ENCODE peak calls at places on chromosomes 13 and 19, in four cellular contexts. S, V, X and O are unnamed samples.

GRCh38 chr19:34310494-34310981 is 54.5 kb upstream of the GPI start:
- DNase-seq in X (no peak), S (no peak), V (no peak), O (no peak)

GRCh38 chr13:42363941-42364612 is 92.1 kb downstream of the AKAP11 start:
- DNase-seq in V (no peak), X (no peak), S (no peak), O (no peak)

GRCh38 chr19:29681422-29682235 is 16.4 kb downstream of the PLEKHF1 start:
- DNase-seq in V (no peak), S (no peak), X (no peak), O (no peak)

GRCh38 chr19:16714702-16715294 is 4.8 kb upstream of the NWD1 start:
- DNase-seq in X (peak; percentile 20), V (peak; percentile 78), S (peak; percentile 24), O (peak; percentile 79)

GRCh38 chr19:40407714-40408600 is 5.2 kb downstream of the PRX start:
- DNase-seq in X (no peak), S (no peak), V (peak; percentile 61), O (no peak)

GRCh38 chr19:58409010-58409790 is 751 bp downstream of the ZNF584 start:
- DNase-seq in X (no peak), V (no peak), S (no peak), O (no peak)

GRCh38 chr19:49441210-49441959 is at the start of gene SLC17A7:
- DNase-seq in X (no peak), V (peak; percentile 88), S (no peak), O (peak; percentile 84)

GRCh38 chr13:40048551-40048950 is 393.1 kb downstream of the COG6 start:
- DNase-seq in V (no peak), X (no peak), S (no peak), O (no peak)

GRCh38 chr13:112455476-112456059 is 79.4 kb downstream of the SPACA7 start:
- DNase-seq in X (no peak), S (no peak), V (no peak), O (no peak)

GRCh38 chr13:77584111-77584510 is 48.6 kb downstream of the SCEL start:
- DNase-seq in X (no peak), S (no peak), V (no peak), O (no peak)

GRCh38 chr13:25922373-25922772 is 129.4 kb downstream of the SHISA2 start:
- DNase-seq in V (no peak), X (no peak), S (no peak), O (no peak)

GRCh38 chr13:113354831-113355610 is 8.9 kb downstream of the GRTP1 start:
- DNase-seq in V (no peak), X (no peak), S (no peak), O (no peak)

GRCh38 chr13:60691268-60691667 is 294.2 kb downstream of the TDRD3 start:
- DNase-seq in X (no peak), V (no peak), S (no peak), O (no peak)

GRCh38 chr13:80211573-80211972 is 129.4 kb downstream of the SPRY2 start:
- DNase-seq in S (no peak), V (no peak), X (no peak), O (no peak)

GRCh38 chr13:72808917-72809500 is 27.1 kb downstream of the PIBF1 start:
- DNase-seq in X (no peak), V (peak; percentile 9), S (peak; percentile 9), O (peak; percentile 31)

GRCh38 chr13:66634384-66634783 is 595.8 kb downstream of the PCDH9 start:
- DNase-seq in S (no peak), V (no peak), X (no peak), O (no peak)

GRCh38 chr13:113408562-113408961 is 44.6 kb upstream of the GRTP1 start:
- DNase-seq in S (no peak), V (no peak), X (no peak), O (no peak)

GRCh38 chr19:2475018-2475701 is 767 bp upstream of the GADD45B start:
- DNase-seq in V (peak; percentile 63), S (no peak), X (no peak), O (peak; percentile 43)

GRCh38 chr13:31433756-31434155 is 234.0 kb downstream of the B3GLCT start:
- DNase-seq in S (no peak), X (no peak), V (no peak), O (no peak)

GRCh38 chr13:32205426-32206096 is 109.6 kb downstream of the ZAR1L start:
- DNase-seq in S (no peak), V (no peak), X (no peak), O (no peak)

GRCh38 chr13:21738636-21739035 is 67.8 kb downstream of the FGF9 start:
- DNase-seq in S (no peak), X (no peak), V (no peak), O (no peak)

GRCh38 chr19:18443831-18444230 is 5.9 kb upstream of the ISYNA1 start:
- DNase-seq in V (no peak), S (no peak), X (no peak), O (no peak)

GRCh38 chr13:99979453-99980200 is 2.0 kb upstream of the ZIC2 start:
- DNase-seq in X (no peak), V (no peak), S (no peak), O (no peak)

GRCh38 chr19:34806976-34807860 is 34.2 kb upstream of the ZNF599 start:
- DNase-seq in X (no peak), V (no peak), S (no peak), O (no peak)

GRCh38 chr19:7292950-7293794 is 1.0 kb downstream of the INSR start:
- DNase-seq in V (peak; percentile 17), S (peak; percentile 21), X (no peak), O (no peak)

GRCh38 chr19:13427273-13428051 is 78.8 kb downstream of the CACNA1A start:
- DNase-seq in X (no peak), S (no peak), V (no peak), O (no peak)

GRCh38 chr13:56335775-56336174 is 804.9 kb upstream of the PRR20A start:
- DNase-seq in X (no peak), V (no peak), S (no peak), O (no peak)

GRCh38 chr13:74070065-74070464 is 64.1 kb downstream of the KLF12 start:
- DNase-seq in V (no peak), X (peak; percentile 8), S (no peak), O (no peak)

GRCh38 chr13:77599351-77599750 is 63.8 kb downstream of the SCEL start:
- DNase-seq in X (no peak), V (no peak), S (no peak), O (no peak)

GRCh38 chr13:35923347-35923746 is 207.8 kb downstream of the DCLK1 start:
- DNase-seq in V (no peak), X (no peak), S (no peak), O (no peak)

GRCh38 chr13:25819856-25820530 is 231.8 kb downstream of the SHISA2 start:
- DNase-seq in V (no peak), X (no peak), S (no peak), O (no peak)

GRCh38 chr19:10988921-10989320 is 28.1 kb downstream of the SMARCA4 start:
- DNase-seq in S (no peak), V (peak; percentile 9), X (no peak), O (no peak)

GRCh38 chr19:53432088-53432661 is 391 bp downstream of the ZNF761 start:
- DNase-seq in X (no peak), S (no peak), V (peak; percentile 40), O (peak; percentile 15)

GRCh38 chr19:55227241-55228014 is 1.1 kb downstream of the TMEM86B start:
- DNase-seq in S (no peak), V (no peak), X (no peak), O (no peak)

GRCh38 chr19:55228015-55228391 is 560 bp downstream of the TMEM86B start:
- DNase-seq in X (no peak), S (no peak), V (no peak), O (no peak)

GRCh38 chr19:55225415-55225958 is 3.1 kb downstream of the TMEM86B start:
- DNase-seq in X (no peak), V (no peak), S (no peak), O (no peak)

GRCh38 chr19:55226273-55226672 is 2.3 kb downstream of the TMEM86B start:
- DNase-seq in V (no peak), S (no peak), X (no peak), O (no peak)

GRCh38 chr19:55226788-55227187 is 1.8 kb downstream of the TMEM86B start:
- DNase-seq in V (no peak), S (no peak), X (no peak), O (no peak)
- TF ChIP-seq BHLHE40 in V (no peak), S (no peak), X (no peak), O (no peak)

GRCh38 chr19:50535672-50536071 is 22.0 kb upstream of the ASPDH start:
- DNase-seq in V (no peak), X (no peak), S (no peak), O (no peak)
- TF ChIP-seq FOXK2 in V (no peak), X (no peak), S (no peak), O (no peak)

GRCh38 chr13:97117388-97117910 is 104.7 kb upstream of the MBNL2 start:
- DNase-seq in S (no peak), X (no peak), V (no peak), O (no peak)

GRCh38 chr13:97116754-97117153 is 105.4 kb upstream of the MBNL2 start:
- DNase-seq in V (no peak), S (no peak), X (no peak), O (no peak)

GRCh38 chr13:97113231-97114001 is 108.7 kb upstream of the MBNL2 start:
- DNase-seq in X (no peak), V (no peak), S (no peak), O (no peak)

GRCh38 chr13:97112451-97113152 is 109.5 kb upstream of the MBNL2 start:
- DNase-seq in X (no peak), S (no peak), V (no peak), O (no peak)

GRCh38 chr13:97114696-97115095 is 107.4 kb upstream of the MBNL2 start:
- DNase-seq in S (no peak), V (no peak), X (no peak), O (no peak)
- TF ChIP-seq BHLHE40 in S (no peak), V (no peak), X (no peak), O (no peak)

DNA sequence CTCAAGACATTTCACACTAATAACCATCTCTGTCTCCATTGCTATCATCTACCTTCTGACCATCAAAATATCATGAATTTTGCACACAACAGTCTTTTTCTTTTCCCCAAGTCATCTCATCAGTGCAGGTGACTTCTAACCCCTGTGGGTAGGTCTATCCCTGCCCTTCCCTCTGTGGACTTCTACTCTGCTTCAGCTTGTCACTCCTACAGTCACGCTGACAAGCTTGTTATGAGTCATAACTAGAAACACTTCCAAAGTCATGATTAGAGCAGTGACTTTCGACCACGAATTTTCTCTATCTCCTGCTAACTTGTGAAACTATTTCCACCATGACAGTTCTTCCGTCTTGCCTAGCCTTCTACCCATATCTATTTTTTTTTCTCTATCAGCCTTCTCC is 343.7 kb upstream of the ARGLU1 start:
- DNase-seq in S (no peak), V (no peak), X (no peak), O (no peak)
- TF ChIP-seq FOXK2 in S (no peak), V (no peak), X (no peak), O (no peak)

DNA sequence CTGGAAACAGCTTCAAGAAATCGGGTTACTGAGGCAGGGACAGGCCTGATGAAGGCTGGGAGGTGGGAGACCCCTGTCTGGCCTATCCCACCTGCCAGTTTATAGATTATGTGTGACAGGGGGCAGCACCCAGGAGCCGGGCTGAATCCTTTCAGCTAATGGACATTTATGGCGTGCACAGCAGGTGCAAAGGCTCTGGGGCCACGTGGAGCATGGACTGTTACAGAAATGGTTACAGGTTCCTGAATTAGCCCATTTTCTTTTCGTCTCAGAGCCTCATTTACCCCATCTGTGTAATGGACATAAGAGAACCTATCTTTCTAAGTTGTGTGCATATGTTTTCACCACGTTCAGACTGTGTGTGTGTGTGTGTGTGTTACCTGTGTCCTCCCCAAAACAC is 34.4 kb upstream of the TNFAIP8L1 start:
- DNase-seq in S (no peak), V (no peak), X (no peak), O (no peak)
- TF ChIP-seq BHLHE40 in S (no peak), V (no peak), X (no peak), O (no peak)